ENCODE peak calls at places on chromosomes 1 and 21, in eight cellular contexts. Y, S, K, D, C, P, A and F are unnamed samples.

GRCh38 chr1:31127266-31127665 is 61.7 kb upstream of the PUM1 start:
- DNase-seq in A (no peak), Y (no peak), K (no peak), C (no peak), S (peak), D (no peak), P (no peak), F (no peak)

GRCh38 chr1:204162498-204163074 is 3.6 kb downstream of the REN start:
- DNase-seq in S (peak), D (peak), Y (peak), A (peak), K (peak), C (peak), P (no peak), F (peak)

GRCh38 chr1:156600733-156601121 is 552 bp downstream of the GPATCH4 start:
- DNase-seq in D (no peak), Y (no peak), K (no peak), S (no peak), C (no peak), P (no peak), A (no peak), F (no peak)

GRCh38 chr1:26705788-26706237 is 10.0 kb downstream of the ARID1A start:
- DNase-seq in Y (no peak), P (no peak), C (no peak), A (no peak), K (no peak), S (peak), D (no peak), F (no peak)

GRCh38 chr1:209354111-209354839 is 229.2 kb upstream of the CAMK1G start:
- DNase-seq in D (peak), S (peak), K (peak), P (peak), C (no peak), Y (peak), A (peak), F (peak)

GRCh38 chr1:207218512-207219352 is 102.7 kb upstream of the CD55 start:
- DNase-seq in Y (no peak), S (no peak), K (no peak), D (no peak), C (no peak), A (peak), P (no peak), F (no peak)

GRCh38 chr1:145884675-145885074 is 991 bp downstream of the ANKRD35 start:
- DNase-seq in P (no peak), D (no peak), S (peak), K (no peak), C (no peak), Y (no peak), A (no peak), F (no peak)

GRCh38 chr21:15278279-15278678 is 213.5 kb upstream of the NRIP1 start:
- DNase-seq in Y (no peak), A (no peak), P (no peak), D (no peak), C (no peak), K (no peak), S (no peak), F (no peak)

GRCh38 chr21:36994501-36995189 is 11.9 kb upstream of the RIPPLY3 start:
- DNase-seq in D (no peak), P (no peak), S (peak), K (no peak), A (no peak), C (no peak), Y (peak), F (no peak)

GRCh38 chr1:5708266-5708978 is 283.8 kb downstream of the NPHP4 start:
- DNase-seq in K (no peak), S (no peak), P (no peak), Y (no peak), D (no peak), C (no peak), A (peak), F (no peak)

GRCh38 chr21:32380940-32381339 is 11.9 kb downstream of the URB1 start:
- DNase-seq in P (no peak), D (no peak), Y (no peak), K (no peak), S (no peak), A (no peak), C (no peak), F (no peak)

GRCh38 chr21:29540289-29540688 is 241.6 kb downstream of the BACH1 start:
- DNase-seq in P (no peak), S (peak), Y (no peak), K (no peak), D (no peak), A (no peak), C (no peak), F (no peak)

GRCh38 chr21:38965910-38966504 is 160.3 kb downstream of the ETS2 start:
- DNase-seq in D (no peak), S (peak), Y (no peak), C (no peak), P (no peak), A (peak), K (no peak), F (no peak)

GRCh38 chr21:29939859-29940245 is at the start of gene GRIK1:
- DNase-seq in Y (no peak), D (no peak), P (no peak), A (no peak), K (peak), S (peak), C (no peak), F (no peak)

GRCh38 chr1:114755006-114755936 is 2.5 kb downstream of the CSDE1 start:
- DNase-seq in C (no peak), K (no peak), Y (no peak), D (no peak), S (peak), P (no peak), A (no peak), F (no peak)

GRCh38 chr1:64483711-64484454 is 14.0 kb downstream of the CACHD1 start:
- DNase-seq in C (no peak), A (no peak), K (no peak), P (no peak), Y (no peak), S (no peak), D (no peak), F (no peak)

GRCh38 chr1:152392909-152393308 is 21.2 kb downstream of the CRNN start:
- DNase-seq in P (no peak), K (no peak), Y (no peak), D (no peak), A (no peak), C (no peak), S (no peak), F (no peak)

GRCh38 chr1:119646521-119647227 is 1.4 kb downstream of the ZNF697 start:
- DNase-seq in Y (no peak), K (peak), A (no peak), P (no peak), C (no peak), S (peak), D (no peak), F (no peak)